ENCODE peak calls at places on chromosomes 5 and 9, in five cellular contexts. U is NCI-H2081 treated with DMSO at 0.1 percent for 48 hours; O is stimulated activated CD4-positive, alpha-beta T cell treated with anti-CD3 and anti-CD28 coated beads, Interleukin-15, amount 100 ng/mL, for 1 hour; N is T-helper 1 cell; V is PC-9. J is an unnamed sample.

GRCh38 chr9:74643303-74643933 is 146.3 kb downstream of the RORB start:
- DNase-seq in U (no peak), O (no peak), N (no peak), V (no peak), J (no peak)

GRCh38 chr5:68074048-68074632 is 141.4 kb upstream of the PIK3R1 start:
- DNase-seq in U (no peak), O (no peak), N (no peak), V (no peak), J (no peak)

GRCh38 chr5:45288746-45289145 is 407.4 kb downstream of the HCN1 start:
- DNase-seq in U (no peak), O (no peak), N (no peak), V (no peak), J (no peak)

GRCh38 chr5:6585939-6586646 is 46.8 kb downstream of the NSUN2 start:
- DNase-seq in U (no peak), O (no peak), N (no peak), V (no peak), J (no peak)

GRCh38 chr5:68502531-68502930 is 287.0 kb downstream of the PIK3R1 start:
- DNase-seq in U (no peak), O (no peak), N (no peak), V (no peak), J (no peak)

GRCh38 chr9:7273575-7273974 is 515.8 kb downstream of the KDM4C start:
- DNase-seq in U (no peak), O (no peak), N (no peak), V (no peak), J (no peak)

GRCh38 chr5:5881294-5881693 is 458.8 kb downstream of the ICE1 start:
- DNase-seq in U (peak; percentile 18), O (no peak), N (no peak), V (no peak), J (no peak)

GRCh38 chr9:90009447-90009846 is 404.6 kb downstream of the GADD45G start:
- DNase-seq in U (no peak), O (no peak), N (no peak), V (no peak), J (no peak)

GRCh38 chr5:104016650-104017049 is 454.1 kb upstream of the NUDT12 start:
- DNase-seq in U (no peak), O (no peak), N (no peak), V (no peak), J (no peak)

GRCh38 chr5:133994297-133994989 is 10.3 kb downstream of the VDAC1 start:
- DNase-seq in U (no peak), O (no peak), N (no peak), V (no peak), J (no peak)

GRCh38 chr9:85178486-85178885 is 509.0 kb downstream of the NTRK2 start:
- DNase-seq in U (peak; percentile 6), O (no peak), N (no peak), V (no peak), J (no peak)

GRCh38 chr9:34343090-34343489 is 13.7 kb downstream of the NUDT2 start:
- DNase-seq in U (no peak), O (no peak), N (no peak), V (no peak), J (no peak)

GRCh38 chr9:13648676-13649075 is 369.2 kb upstream of the MPDZ start:
- DNase-seq in U (no peak), O (no peak), N (no peak), V (no peak), J (no peak)

GRCh38 chr5:98341038-98341710 is 432.3 kb upstream of the RGMB start:
- DNase-seq in U (no peak), O (no peak), N (no peak), V (no peak), J (no peak)

GRCh38 chr5:159215886-159216285 is 6.5 kb upstream of the RNF145 start:
- DNase-seq in U (no peak), O (no peak), N (no peak), V (no peak), J (no peak)

GRCh38 chr9:93669958-93670207 is 93.5 kb downstream of the PHF2 start:
- DNase-seq in U (no peak), O (no peak), N (no peak), V (no peak), J (no peak)

GRCh38 chr5:159073030-159073429 is 26.7 kb downstream of the EBF1 start:
- DNase-seq in U (no peak), O (no peak), N (no peak), V (no peak), J (no peak)

GRCh38 chr5:1246711-1247431 is 21.7 kb downstream of the SLC6A18 start:
- DNase-seq in U (no peak), O (no peak), N (no peak), V (peak; percentile 58), J (peak; percentile 19)

GRCh38 chr5:178739452-178740180 is 9.2 kb upstream of the ZNF354A start:
- DNase-seq in U (no peak), O (no peak), N (no peak), V (no peak), J (no peak)

GRCh38 chr5:158464383-158464782 is 605.4 kb upstream of the CLINT1 start:
- DNase-seq in U (no peak), O (no peak), N (no peak), V (no peak), J (no peak)

GRCh38 chr5:38892363-38892762 is 46.6 kb downstream of the OSMR start:
- DNase-seq in U (no peak), O (no peak), N (no peak), V (no peak), J (no peak)

GRCh38 chr5:67283988-67284457 is 87.4 kb upstream of the CD180 start:
- DNase-seq in U (no peak), O (no peak), N (no peak), V (no peak), J (no peak)

GRCh38 chr5:168713051-168713450 is 133.9 kb upstream of the PANK3 start:
- DNase-seq in U (no peak), O (no peak), N (no peak), V (no peak), J (no peak)

GRCh38 chr9:124213396-124213795 is 44.4 kb upstream of the NEK6 start:
- DNase-seq in U (no peak), O (no peak), N (no peak), V (no peak), J (no peak)

GRCh38 chr5:78829811-78830499 is 155.2 kb downstream of the ARSB start:
- DNase-seq in U (no peak), O (no peak), N (no peak), V (no peak), J (no peak)

GRCh38 chr9:76403352-76403751 is 9.1 kb upstream of the RFK start:
- DNase-seq in U (peak; percentile 16), O (no peak), N (peak; percentile 74), V (no peak), J (peak; percentile 56)

GRCh38 chr9:95852059-95853032 is 23.1 kb upstream of the ERCC6L2 start:
- DNase-seq in U (no peak), O (no peak), N (peak; percentile 92), V (peak; percentile 11), J (no peak)

GRCh38 chr5:120152472-120152871 is 311.6 kb upstream of the PRR16 start:
- DNase-seq in U (no peak), O (no peak), N (no peak), V (no peak), J (no peak)

GRCh38 chr9:93308676-93309075 is 124.7 kb downstream of the WNK2 start:
- DNase-seq in U (no peak), O (no peak), N (no peak), V (no peak), J (no peak)

GRCh38 chr9:86978986-86979385 is 31.7 kb upstream of the GAS1 start:
- DNase-seq in U (no peak), O (no peak), N (no peak), V (no peak), J (no peak)

GRCh38 chr9:108776920-108777650 is 78.7 kb downstream of the ACTL7B start:
- DNase-seq in U (no peak), O (no peak), N (no peak), V (peak; percentile 83), J (no peak)

GRCh38 chr5:420632-421286 is 22.2 kb upstream of the EXOC3 start:
- DNase-seq in U (no peak), O (no peak), N (no peak), V (no peak), J (no peak)

GRCh38 chr5:138230981-138231589 is 18.0 kb upstream of the CDC23 start:
- DNase-seq in U (no peak), O (no peak), N (no peak), V (peak; percentile 27), J (no peak)